ENCODE peak calls at places on chromosomes 4 and X, in six cellular contexts. P is foreskin fibroblast; C is activated CD8-positive, alpha-beta memory T cell treated with anti-CD3 and anti-CD28 coated beads for 4 hours; Q is fibroblast of gingiva; N is NCI-H2081; D is endodermal cell. G is an unnamed sample.

GRCh38 chr4:156858071-156858470 is 113.5 kb downstream of the PDGFC start:
- DNase-seq in P (no peak), C (no peak), Q (no peak), N (no peak), D (no peak), G (no peak)

GRCh38 chrX:108177321-108177990 is 85.9 kb downstream of the ATG4A start:
- DNase-seq in P (no peak), C (no peak), Q (no peak), N (no peak), D (peak; percentile 75), G (no peak)

GRCh38 chr4:122663814-122664610 is 43.1 kb upstream of the IL21 start:
- DNase-seq in P (no peak), C (no peak), Q (no peak), N (no peak), D (no peak), G (no peak)

GRCh38 chrX:103584606-103585005 is 709 bp upstream of the TCEAL4 start:
- DNase-seq in P (no peak), C (no peak), Q (no peak), N (peak; percentile 47), D (no peak), G (no peak)

GRCh38 chr4:127196656-127197352 is 436.0 kb upstream of the INTU start:
- DNase-seq in P (no peak), C (no peak), Q (no peak), N (no peak), D (no peak), G (no peak)

GRCh38 chrX:9804444-9804843 is 18.2 kb downstream of the SHROOM2 start:
- DNase-seq in P (no peak), C (no peak), Q (no peak), N (no peak), D (no peak), G (no peak)

GRCh38 chr4:158722291-158722916 is 792 bp downstream of the PPID start:
- DNase-seq in P (no peak), C (no peak), Q (peak; percentile 41), N (peak; percentile 0), D (peak; percentile 65), G (no peak)

GRCh38 chrX:8520791-8521190 is 56.2 kb downstream of the VCX3B start:
- DNase-seq in P (no peak), C (no peak), Q (no peak), N (no peak), D (no peak), G (no peak)

GRCh38 chr4:57490520-57490919 is 380.3 kb upstream of the IGFBP7 start:
- DNase-seq in P (no peak), C (no peak), Q (no peak), N (no peak), D (no peak), G (peak; percentile 26)

GRCh38 chr4:65668201-65669007 is 1.9 kb downstream of the EPHA5 start:
- DNase-seq in P (no peak), C (no peak), Q (peak; percentile 32), N (no peak), D (peak; percentile 62), G (no peak)

GRCh38 chrX:107676559-107677378 is 48.5 kb downstream of the PRPS1 start:
- DNase-seq in P (peak; percentile 93), C (peak; percentile 24), Q (peak; percentile 97), N (no peak), D (peak; percentile 82), G (peak; percentile 29)

GRCh38 chr4:656651-657337 is 17.3 kb downstream of the ATP5ME start:
- DNase-seq in P (no peak), C (no peak), Q (no peak), N (no peak), D (peak; percentile 44), G (no peak)

GRCh38 chr4:153223935-153224334 is 19.7 kb downstream of the TRIM2 start:
- DNase-seq in P (no peak), C (no peak), Q (peak; percentile 31), N (no peak), D (no peak), G (peak; percentile 33)

GRCh38 chr4:54588404-54588803 is 69.4 kb upstream of the KIT start:
- DNase-seq in P (no peak), C (no peak), Q (no peak), N (no peak), D (no peak), G (no peak)

GRCh38 chrX:150664290-150664689 is 28.9 kb upstream of the MTMR1 start:
- DNase-seq in P (no peak), C (no peak), Q (peak; percentile 41), N (peak; percentile 51), D (no peak), G (peak; percentile 26)

GRCh38 chr4:159547645-159548308 is 444.9 kb downstream of the RAPGEF2 start:
- DNase-seq in P (no peak), C (no peak), Q (no peak), N (no peak), D (no peak), G (no peak)

GRCh38 chr4:8192748-8193738 is 6.0 kb upstream of the SH3TC1 start:
- DNase-seq in P (peak; percentile 21), C (no peak), Q (peak; percentile 46), N (peak; percentile 74), D (no peak), G (peak; percentile 90)

GRCh38 chr4:138311771-138312535 is 69.8 kb upstream of the SLC7A11 start:
- DNase-seq in P (no peak), C (no peak), Q (no peak), N (no peak), D (no peak), G (no peak)

GRCh38 chr4:1767058-1767769 is 25.9 kb upstream of the FGFR3 start:
- DNase-seq in P (no peak), C (no peak), Q (peak; percentile 22), N (no peak), D (peak; percentile 93), G (no peak)

GRCh38 chrX:111823068-111823467 is 52.9 kb upstream of the TRPC5OS start:
- DNase-seq in P (no peak), C (no peak), Q (no peak), N (peak; percentile 17), D (peak; percentile 94), G (no peak)

GRCh38 chr4:184298255-184298654 is 80.6 kb upstream of the ENPP6 start:
- DNase-seq in P (no peak), C (no peak), Q (no peak), N (no peak), D (no peak), G (no peak)

GRCh38 chrX:18897611-18898010 is 86.3 kb downstream of the PHKA2 start:
- DNase-seq in P (no peak), C (no peak), Q (no peak), N (no peak), D (no peak), G (no peak)

GRCh38 chr4:103111598-103111997 is 12.0 kb upstream of the BDH2 start:
- DNase-seq in P (no peak), C (no peak), Q (no peak), N (no peak), D (no peak), G (no peak)

GRCh38 chr4:86013623-86014022 is 346.2 kb downstream of the MAPK10 start:
- DNase-seq in P (peak; percentile 45), C (no peak), Q (no peak), N (no peak), D (no peak), G (no peak)

GRCh38 chr4:110869862-110870577 is 247.1 kb upstream of the PITX2 start:
- DNase-seq in P (peak; percentile 66), C (no peak), Q (no peak), N (no peak), D (no peak), G (no peak)

GRCh38 chr4:186201535-186202230 is 10.3 kb downstream of the CYP4V2 start:
- DNase-seq in P (peak; percentile 48), C (peak; percentile 41), Q (no peak), N (no peak), D (peak; percentile 81), G (peak; percentile 61)

GRCh38 chrX:39645059-39645895 is 452.5 kb downstream of the BCOR start:
- DNase-seq in P (peak; percentile 63), C (no peak), Q (peak; percentile 78), N (no peak), D (no peak), G (no peak)

GRCh38 chr4:38703625-38704024 is 39.6 kb downstream of the KLF3 start:
- DNase-seq in P (no peak), C (no peak), Q (no peak), N (no peak), D (no peak), G (no peak)

GRCh38 chrX:1767026-1767425 is 152.2 kb downstream of the ASMT start:
- DNase-seq in P (no peak), C (no peak), Q (no peak), N (no peak), D (no peak), G (peak; percentile 1)

GRCh38 chr4:120443111-120443510 is 376.5 kb upstream of the MAD2L1 start:
- DNase-seq in P (peak; percentile 33), C (no peak), Q (peak; percentile 89), N (no peak), D (no peak), G (no peak)

GRCh38 chr4:140049024-140049923 is 104.7 kb downstream of the MAML3 start:
- DNase-seq in P (peak; percentile 23), C (peak; percentile 18), Q (peak; percentile 38), N (peak; percentile 89), D (peak; percentile 91), G (peak; percentile 87)

GRCh38 chr4:84583871-84584373 is 995 bp downstream of the CDS1 start:
- DNase-seq in P (no peak), C (no peak), Q (no peak), N (no peak), D (no peak), G (no peak)

GRCh38 chr4:20248155-20248558 is 3.5 kb upstream of the SLIT2 start:
- DNase-seq in P (peak; percentile 84), C (no peak), Q (peak; percentile 88), N (peak; percentile 70), D (no peak), G (peak; percentile 23)

GRCh38 chr4:67539830-67540229 is 5.5 kb downstream of the CENPC start:
- DNase-seq in P (no peak), C (no peak), Q (no peak), N (no peak), D (no peak), G (no peak)

GRCh38 chr4:124862261-124862660 is 149.7 kb upstream of the ANKRD50 start:
- DNase-seq in P (peak; percentile 3), C (no peak), Q (peak; percentile 25), N (no peak), D (no peak), G (no peak)

GRCh38 chrX:45794323-45794994 is 593.8 kb upstream of the DIPK2B start:
- DNase-seq in P (no peak), C (no peak), Q (no peak), N (no peak), D (no peak), G (no peak)

GRCh38 chr4:142961866-142962265 is 115.8 kb upstream of the INPP4B start:
- DNase-seq in P (no peak), C (no peak), Q (no peak), N (no peak), D (no peak), G (no peak)

GRCh38 chrX:108199691-108200090 is 108.1 kb downstream of the ATG4A start:
- DNase-seq in P (peak; percentile 23), C (no peak), Q (peak; percentile 14), N (peak; percentile 53), D (peak; percentile 77), G (peak; percentile 4)

GRCh38 chr4:23485793-23486192 is 404.1 kb downstream of the PPARGC1A start:
- DNase-seq in P (no peak), C (no peak), Q (no peak), N (no peak), D (no peak), G (no peak)

G was measured in NCI-H2029.